ENCODE peak calls at places on chromosomes 5 and 9, in six cellular contexts. Z is aorta, T is heart left ventricle, P is adrenal gland, D is AG04450, Q is ovary. G is an unnamed sample.

GRCh38 chr5:150144211-150144801 is 11.3 kb downstream of the PDGFRB start:
- DNase-seq in Z (peak; percentile 88), T (peak; percentile 86), P (peak; percentile 59), D (peak; percentile 48), Q (peak; percentile 82), G (no peak)

GRCh38 chr5:558326-558725 is 34.1 kb upstream of the SLC9A3 start:
- DNase-seq in Z (no peak), T (no peak), P (no peak), D (no peak), Q (no peak), G (peak; percentile 2)

GRCh38 chr9:70589571-70590263 is 175.3 kb upstream of the KLF9 start:
- DNase-seq in Z (no peak), T (peak; percentile 72), P (no peak), D (no peak), Q (no peak), G (no peak)

GRCh38 chr9:14098102-14098501 is 215.8 kb downstream of the NFIB start:
- DNase-seq in Z (no peak), T (no peak), P (no peak), D (peak; percentile 30), Q (no peak), G (no peak)

GRCh38 chr5:103424008-103424407 is 138.6 kb downstream of the NUDT12 start:
- DNase-seq in Z (no peak), T (no peak), P (no peak), D (no peak), Q (no peak), G (no peak)

GRCh38 chr9:135610290-135611141 is 28.8 kb downstream of the GLT6D1 start:
- DNase-seq in Z (peak; percentile 63), T (no peak), P (no peak), D (no peak), Q (no peak), G (no peak)

GRCh38 chr9:93225417-93225816 is 41.5 kb downstream of the WNK2 start:
- DNase-seq in Z (no peak), T (no peak), P (no peak), D (no peak), Q (no peak), G (no peak)

GRCh38 chr9:116421006-116421538 is 266.0 kb upstream of the TRIM32 start:
- DNase-seq in Z (no peak), T (no peak), P (no peak), D (no peak), Q (no peak), G (no peak)

GRCh38 chr9:72977670-72978069 is 24.8 kb upstream of the ALDH1A1 start:
- DNase-seq in Z (no peak), T (no peak), P (no peak), D (no peak), Q (no peak), G (no peak)

GRCh38 chr9:13705913-13706312 is 426.4 kb upstream of the MPDZ start:
- DNase-seq in Z (no peak), T (peak; percentile 49), P (no peak), D (no peak), Q (no peak), G (no peak)

GRCh38 chr5:93925321-93925720 is 183.9 kb upstream of the POU5F2 start:
- DNase-seq in Z (no peak), T (no peak), P (no peak), D (no peak), Q (no peak), G (no peak)

GRCh38 chr9:113155911-113156559 is 5.2 kb downstream of the SLC31A2 start:
- DNase-seq in Z (no peak), T (no peak), P (no peak), D (no peak), Q (no peak), G (no peak)

GRCh38 chr5:180160215-180160614 is 48.8 kb downstream of the RASGEF1C start:
- DNase-seq in Z (no peak), T (no peak), P (no peak), D (no peak), Q (no peak), G (no peak)

GRCh38 chr9:5629312-5630037 is 568 bp downstream of the RIC1 start:
- DNase-seq in Z (peak; percentile 89), T (peak; percentile 63), P (peak; percentile 60), D (no peak), Q (no peak), G (peak; percentile 39)

GRCh38 chr9:136093331-136093986 is 1.6 kb downstream of the NACC2 start:
- DNase-seq in Z (no peak), T (peak; percentile 69), P (peak; percentile 74), D (no peak), Q (peak; percentile 22), G (no peak)

GRCh38 chr9:124773473-124774130 is 2.5 kb upstream of the NR6A1 start:
- DNase-seq in Z (no peak), T (no peak), P (no peak), D (no peak), Q (no peak), G (no peak)

GRCh38 chr5:124980174-124980941 is 233.9 kb upstream of the ZNF608 start:
- DNase-seq in Z (no peak), T (no peak), P (no peak), D (no peak), Q (no peak), G (no peak)
- H3K4me3 ChIP-seq in Z (no peak overlapping the region), T (no peak overlapping the region), P (no peak overlapping the region), D (no peak overlapping the region), Q (no peak overlapping the region), G (no peak overlapping the region)

GRCh38 chr9:98087420-98088354 is 31.2 kb downstream of the NANS start:
- DNase-seq in Z (peak; percentile 81), T (peak; percentile 38), P (no peak), D (no peak), Q (peak; percentile 54), G (peak; percentile 61)

GRCh38 chr9:98085058-98085457 is 28.5 kb downstream of the NANS start:
- DNase-seq in Z (no peak), T (no peak), P (no peak), D (no peak), Q (no peak), G (no peak)

GRCh38 chr9:98085955-98086354 is 29.4 kb downstream of the NANS start:
- DNase-seq in Z (no peak), T (no peak), P (no peak), D (no peak), Q (no peak), G (no peak)

GRCh38 chr9:98084396-98084795 is 27.9 kb downstream of the NANS start:
- DNase-seq in Z (no peak), T (no peak), P (no peak), D (no peak), Q (no peak), G (no peak)

DNA sequence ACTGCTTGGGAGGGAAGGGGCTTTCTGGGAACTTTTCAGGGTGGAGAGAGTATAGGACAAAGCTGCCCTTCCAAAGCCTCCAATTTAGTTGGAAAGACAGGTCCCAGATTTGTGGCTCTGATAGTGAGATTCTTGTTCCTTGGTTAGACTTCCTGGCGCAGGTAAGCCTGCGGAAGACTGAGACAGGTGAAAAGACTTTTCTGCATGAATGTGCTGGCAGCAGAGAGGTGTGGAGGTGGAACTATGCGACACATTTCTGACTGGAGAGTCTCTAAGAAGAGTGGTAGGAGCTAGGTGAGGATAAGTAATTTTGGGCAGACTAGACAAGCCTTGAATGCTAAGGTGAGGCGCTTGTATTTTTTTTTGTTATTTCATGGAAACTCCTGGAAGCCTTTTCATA is 29.9 kb downstream of the NANS start:
- DNase-seq in Z (no peak), T (no peak), P (no peak), D (no peak), Q (no peak), G (no peak)
- H3K27ac ChIP-seq in Z (no peak overlapping the region), T (no peak overlapping the region), P (no peak overlapping the region), D (no peak overlapping the region), Q (no peak overlapping the region), G (no peak overlapping the region)

DNA sequence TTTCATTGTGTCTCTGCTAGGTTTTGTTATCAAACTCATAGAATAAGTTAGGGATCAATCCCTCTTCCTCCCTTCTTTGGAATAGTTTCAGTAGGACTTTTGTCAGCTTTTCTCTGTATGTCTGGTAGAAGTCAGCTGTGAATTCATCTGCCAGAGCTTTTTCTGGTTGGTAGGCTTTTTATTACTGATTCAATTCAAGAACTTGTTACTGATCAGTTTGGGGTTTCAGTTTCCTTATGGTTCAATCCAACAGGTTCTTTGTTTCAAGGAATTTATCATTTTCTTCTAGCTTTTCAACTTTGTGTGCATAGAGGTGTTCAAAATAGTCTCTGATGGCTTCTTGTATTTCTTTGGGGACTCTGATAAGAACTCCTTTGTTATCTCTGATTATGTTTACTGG is 221.7 kb downstream of the FGF10 start:
- DNase-seq in Z (no peak), T (no peak), P (no peak), D (no peak), Q (no peak), G (no peak)
- H3K9me3 ChIP-seq in Z (peaks cover 2% of the 10 kb centered on the region), T (no peaks in the 10 kb centered on the region), P (no peaks in the 10 kb centered on the region), D (peaks cover 19% of the 10 kb centered on the region), Q (no peaks in the 10 kb centered on the region), G (no peaks in the 10 kb centered on the region)

DNA sequence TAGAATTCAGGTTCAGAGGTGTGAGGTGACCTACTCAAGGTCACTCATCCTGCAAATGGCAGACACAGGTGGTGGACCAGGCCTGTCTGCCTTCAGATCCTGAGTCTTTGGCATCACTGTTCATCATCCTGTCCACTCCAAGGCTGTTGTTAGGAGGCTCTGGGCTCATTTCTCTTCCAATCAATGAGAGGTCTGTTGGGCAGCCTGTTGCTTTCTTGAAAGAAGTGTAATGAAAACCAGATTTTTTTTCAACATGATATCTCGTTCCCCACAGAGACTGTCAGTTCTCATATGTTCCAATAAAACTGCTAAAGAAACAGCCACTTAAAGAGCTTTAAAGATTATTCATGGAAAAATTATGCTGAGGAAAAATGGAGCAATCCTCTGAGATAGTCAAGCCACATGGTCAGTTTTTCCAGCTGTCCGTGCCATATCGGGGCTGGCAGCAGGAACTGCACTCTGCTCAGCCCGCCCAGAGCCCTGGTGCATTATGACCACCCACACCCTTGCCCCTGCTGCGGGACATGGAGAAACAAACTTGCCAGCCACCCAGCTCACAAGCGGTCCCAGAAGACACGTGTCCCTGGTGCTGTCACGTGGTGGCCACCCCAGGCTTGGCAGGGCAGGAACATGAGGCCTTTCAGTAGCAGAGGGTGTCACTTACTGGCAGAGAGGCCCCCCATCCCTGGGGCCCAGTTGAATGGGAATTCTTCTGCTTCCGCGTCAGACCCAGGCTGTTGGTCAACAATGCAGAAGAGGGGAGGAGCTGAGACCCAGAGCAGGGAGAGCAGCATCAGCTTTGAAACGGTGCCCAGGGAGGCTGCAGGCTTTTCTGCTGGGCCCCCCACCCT is 63.7 kb upstream of the ANGPTL2 start:
- DNase-seq in Z (peak; percentile 96), T (peak; percentile 96), P (peak; percentile 53), D (no peak), Q (peak; percentile 91), G (peak; percentile 41)
- H3K4me3 ChIP-seq in Z (no peak overlapping the region), T (no peak overlapping the region), P (no peak overlapping the region), D (no peak overlapping the region), Q (no peak overlapping the region), G (no peak overlapping the region)

DNA sequence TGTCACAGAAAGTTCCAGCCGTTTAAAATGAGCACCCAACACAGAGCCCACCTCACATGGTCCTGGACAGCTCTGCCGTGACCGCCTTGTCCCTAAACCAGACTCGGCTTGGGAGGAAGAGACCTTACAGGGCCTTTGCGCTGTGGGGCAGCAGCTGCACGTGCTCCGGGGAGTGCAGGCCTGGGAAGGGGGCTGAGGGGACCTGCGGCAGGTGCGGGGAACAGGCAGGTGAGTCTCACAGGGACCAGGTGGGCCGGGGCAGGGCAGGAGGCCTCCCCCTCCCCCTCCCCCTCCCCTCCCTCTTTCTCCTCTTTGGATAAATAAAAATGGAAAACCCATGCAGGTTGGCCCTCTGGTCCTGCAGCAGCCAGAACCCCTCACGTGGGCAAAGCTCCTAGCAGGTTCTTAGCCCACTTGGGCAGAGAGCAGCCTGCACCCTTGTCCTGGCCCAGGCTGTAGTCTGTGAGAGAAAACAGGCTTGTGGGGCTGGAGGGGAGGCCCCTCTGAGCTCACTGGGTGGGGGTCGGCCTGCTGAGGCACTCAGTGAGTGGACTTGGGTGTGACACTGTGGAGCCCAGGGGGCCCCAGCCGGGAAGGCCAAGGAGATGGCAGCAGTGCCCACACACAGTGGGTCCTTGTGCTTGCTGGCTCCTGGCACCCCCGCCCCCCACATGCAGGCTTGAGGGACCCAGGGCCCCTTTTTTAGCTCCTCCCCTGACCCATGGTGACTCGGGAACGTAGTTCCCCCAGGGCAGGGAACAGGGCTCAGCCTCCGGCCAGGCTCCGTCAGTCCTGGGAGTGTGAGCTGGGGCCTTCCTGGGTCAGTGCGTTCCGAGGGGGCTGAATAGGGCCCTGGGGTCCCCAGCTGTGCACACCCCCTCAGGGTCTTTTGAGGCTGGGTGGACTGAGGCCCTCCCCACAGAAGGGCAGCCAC is 40.0 kb upstream of the CACNA1B start:
- DNase-seq in Z (no peak), T (no peak), P (no peak), D (no peak), Q (no peak), G (no peak)
- H3K27ac ChIP-seq in Z (no peak overlapping the region), T (no peak overlapping the region), P (no peak overlapping the region), D (no peak overlapping the region), Q (no peak overlapping the region), G (no peak overlapping the region)

G was measured in pancreas.